ENCODE peak calls at places on chromosome 12, in five cellular contexts. H is fibroblast of lung; M is hepatocyte; R is CD4-positive, alpha-beta memory T cell; W is mammary epithelial cell. D is an unnamed sample. For H3K4me1, the result is how much of the 10 kb centered on the place peaks cover.

GRCh38 chr12:29051221-29051620 is 97.9 kb upstream of the FAR2 start:
- DNase-seq in M (no peak), H (peak), W (no peak), R (no peak), D (no peak)

GRCh38 chr12:15770021-15770420 is 19.2 kb downstream of the EPS8 start:
- DNase-seq in H (no peak), W (no peak), R (no peak), M (no peak), D (no peak)

GRCh38 chr12:22333751-22334695 is 484 bp downstream of the ST8SIA1 start:
- DNase-seq in R (peak), H (no peak), W (no peak), M (peak), D (no peak)

GRCh38 chr12:2314492-2314891 is 261.7 kb downstream of the CACNA1C start:
- DNase-seq in H (no peak), M (no peak), W (no peak), R (no peak), D (no peak)

GRCh38 chr12:130633771-130634170 is 82.3 kb downstream of the RIMBP2 start:
- DNase-seq in R (no peak), H (no peak), M (peak), W (no peak), D (no peak)

GRCh38 chr12:103268831-103269514 is 226.8 kb downstream of the C12orf42 start:
- DNase-seq in H (no peak), R (peak), W (no peak), M (no peak), D (no peak)

GRCh38 chr12:23099604-23100003 is 474.6 kb downstream of the ETNK1 start:
- DNase-seq in W (no peak), H (no peak), M (no peak), R (no peak), D (no peak)

GRCh38 chr12:113002155-113002554 is 23.8 kb downstream of the OAS2 start:
- DNase-seq in W (no peak), H (no peak), R (no peak), M (peak), D (no peak)

GRCh38 chr12:61531195-61531594 is 729.0 kb upstream of the USP15 start:
- DNase-seq in H (no peak), W (no peak), M (no peak), R (no peak), D (no peak)

GRCh38 chr12:17139926-17140325 is 534.0 kb upstream of the LMO3 start:
- DNase-seq in M (peak), H (no peak), R (no peak), W (no peak), D (no peak)

GRCh38 chr12:1882850-1883470 is 35.5 kb downstream of the CACNA2D4 start:
- DNase-seq in H (no peak), M (no peak), W (no peak), R (no peak), D (no peak)

GRCh38 chr12:5318874-5319273 is 113.0 kb upstream of the NTF3 start:
- DNase-seq in R (no peak), M (peak), H (peak), W (peak), D (no peak)

GRCh38 chr12:13981296-13981962 is at the start of gene GRIN2B:
- DNase-seq in H (no peak), W (no peak), R (no peak), M (peak), D (no peak)

GRCh38 chr12:26319511-26319910 is 124.1 kb downstream of the SSPN start:
- DNase-seq in H (peak), W (peak), M (peak), R (no peak), D (no peak)

GRCh38 chr12:117098361-117099217 is 627 bp downstream of the TESC start:
- DNase-seq in H (no peak), R (peak), W (no peak), M (no peak), D (peak)

GRCh38 chr12:54368709-54369596 is 4.7 kb upstream of the GPR84 start:
- DNase-seq in M (peak), H (peak), W (peak), R (peak), D (peak)

GRCh38 chr12:25100738-25101445 is 94.1 kb downstream of the DNAI7 start:
- DNase-seq in W (no peak), M (no peak), H (no peak), R (no peak), D (no peak)

GRCh38 chr12:15897433-15897832 is 13.7 kb upstream of the DERA start:
- DNase-seq in W (no peak), H (no peak), M (no peak), R (no peak), D (no peak)

GRCh38 chr12:89390802-89391673 is 38.7 kb upstream of the DUSP6 start:
- DNase-seq in H (peak), R (no peak), W (peak), M (peak), D (no peak)

GRCh38 chr12:53984901-53985357 is at the start of gene HOXC10:
- DNase-seq in H (peak), R (no peak), M (peak), W (peak), D (peak)

GRCh38 chr12:104827587-104827986 is 130.5 kb downstream of the SLC41A2 start:
- DNase-seq in W (no peak), H (peak), R (no peak), M (no peak), D (no peak)

GRCh38 chr12:115240251-115240650 is 556.3 kb upstream of the TBX3 start:
- DNase-seq in H (no peak), W (no peak), R (no peak), M (no peak), D (no peak)

GRCh38 chr12:39443704-39444234 is 849 bp upstream of the KIF21A start:
- DNase-seq in H (peak), R (no peak), M (peak), W (peak), D (no peak)

GRCh38 chr12:116861331-116861730 is 19.9 kb downstream of the HRK start:
- DNase-seq in W (no peak), M (peak), R (peak), H (peak), D (peak)

GRCh38 chr12:66035289-66035961 is 95.1 kb downstream of the LLPH start:
- DNase-seq in M (peak), W (peak), R (no peak), H (peak), D (peak)

GRCh38 chr12:13000935-13001724 is 1.1 kb upstream of the HEBP1 start:
- DNase-seq in H (peak), W (peak), M (peak), R (peak), D (peak)

GRCh38 chr12:57001448-57001906 is 4.9 kb downstream of the ZBTB39 start:
- DNase-seq in R (peak), M (peak), W (peak), H (peak), D (peak)

GRCh38 chr12:119202544-119202943 is 23.8 kb downstream of the HSPB8 start:
- DNase-seq in W (no peak), R (no peak), H (no peak), M (no peak), D (no peak)

GRCh38 chr12:25155031-25155576 is 39.9 kb downstream of the DNAI7 start:
- DNase-seq in W (no peak), M (peak), H (peak), R (peak), D (peak)

GRCh38 chr12:67681145-67681778 is 32.7 kb downstream of the DYRK2 start:
- DNase-seq in W (peak), R (no peak), H (peak), M (peak), D (no peak)

GRCh38 chr12:19575307-19576243 is 136.3 kb downstream of the AEBP2 start:
- DNase-seq in W (peak), R (no peak), H (peak), M (peak), D (no peak)

GRCh38 chr12:51863921-51864700 is 15.6 kb upstream of the FIGNL2 start:
- DNase-seq in H (no peak), W (no peak), R (no peak), M (peak), D (no peak)

GRCh38 chr12:107229827-107230226 is 136.5 kb upstream of the CRY1 start:
- DNase-seq in H (no peak), W (no peak), M (no peak), R (no peak), D (no peak)

DNA sequence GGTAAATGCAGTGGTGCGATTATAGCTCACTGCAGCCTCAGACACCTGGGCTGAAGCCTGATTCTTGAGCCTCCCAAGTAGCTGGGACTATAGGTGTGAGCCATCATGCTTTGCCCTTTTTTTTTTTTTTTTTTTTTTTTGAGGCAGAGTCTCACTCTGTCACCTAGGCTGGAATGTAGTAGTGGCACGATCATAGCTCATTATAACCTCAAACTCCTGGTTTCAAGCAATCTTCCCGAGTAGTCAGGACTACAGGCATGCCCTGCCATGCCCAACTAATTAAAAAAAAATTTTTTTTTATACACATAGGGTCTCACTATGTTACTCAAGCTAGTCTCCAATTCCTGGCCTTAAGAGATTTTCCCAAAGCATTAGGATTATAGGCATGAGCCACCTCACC is 6.9 kb downstream of the ATP2A2 start:
- DNase-seq in R (no peak), M (no peak), W (peak), H (no peak), D (no peak)
- H3K27ac ChIP-seq in R (no peak), M (no peak), W (peak), H (no peak), D (no peak)

GRCh38 chr12:124919646-124920352 is 5.3 kb upstream of the UBC start:
- DNase-seq in W (peak), M (no peak), H (peak), R (peak), D (peak)

GRCh38 chr12:124916370-124917134 is 2.1 kb upstream of the UBC start:
- DNase-seq in R (no peak), H (peak), W (peak), M (peak), D (peak)

GRCh38 chr12:124920353-124920935 is 6.0 kb upstream of the UBC start:
- DNase-seq in H (no peak), M (no peak), W (no peak), R (no peak), D (peak)

GRCh38 chr12:124917135-124917840 is 2.8 kb upstream of the UBC start:
- DNase-seq in H (peak), R (peak), W (peak), M (peak), D (peak)

DNA sequence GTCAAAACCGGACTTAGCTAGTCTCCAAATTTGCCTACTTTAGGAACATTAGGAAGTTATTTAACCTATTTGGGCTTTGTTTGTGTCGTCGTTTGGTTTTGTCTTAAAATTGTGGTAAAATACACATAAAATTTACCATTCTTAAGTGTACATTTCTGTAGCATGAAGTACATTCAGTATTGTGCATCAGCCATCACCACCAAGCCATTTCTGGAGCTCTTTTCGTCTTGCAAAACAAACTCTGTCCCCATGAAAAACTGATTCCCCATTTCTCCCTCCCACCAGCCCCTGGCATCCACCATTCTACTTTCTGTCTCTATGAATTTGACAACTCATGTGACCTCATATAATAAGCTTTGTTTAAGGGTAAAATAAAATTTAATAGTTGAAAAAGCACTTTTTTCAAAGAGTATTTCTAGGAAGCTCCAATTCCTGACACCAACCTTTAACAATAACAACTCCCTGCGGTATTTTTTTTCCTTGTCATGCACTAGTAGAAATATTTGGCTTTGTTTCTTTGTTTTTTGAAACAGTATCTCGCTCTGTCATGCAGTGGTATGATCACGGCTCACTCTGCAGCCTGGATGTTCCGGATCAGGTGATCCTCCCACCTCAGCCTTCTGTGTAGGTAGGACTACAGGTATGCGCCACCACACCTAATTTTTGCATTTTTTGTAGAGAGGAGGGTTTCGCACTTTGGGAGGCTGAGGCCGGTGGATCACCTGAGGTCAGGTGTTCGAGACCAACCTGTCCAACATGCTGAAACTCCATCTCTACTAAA is 3.6 kb upstream of the UBC start:
- DNase-seq in H (no peak), M (peak), R (no peak), W (peak), D (no peak)
- H3K4me1 ChIP-seq in H (under half), M (under half), R (half or more), W (under half), D (half or more)

GRCh38 chr12:99915251-99916082 is 69.3 kb downstream of the ANKS1B start:
- DNase-seq in M (no peak), H (no peak), W (no peak), R (no peak), D (no peak)

GRCh38 chr12:99914206-99914605 is 70.5 kb downstream of the ANKS1B start:
- DNase-seq in H (no peak), W (no peak), R (no peak), M (no peak), D (no peak)

GRCh38 chr12:99911076-99911475 is 73.7 kb downstream of the ANKS1B start:
- DNase-seq in R (no peak), W (peak), M (peak), H (peak), D (no peak)

GRCh38 chr12:99910342-99910741 is 74.4 kb downstream of the ANKS1B start:
- DNase-seq in W (no peak), M (no peak), R (no peak), H (no peak), D (no peak)

GRCh38 chr12:99911967-99912366 is 72.8 kb downstream of the ANKS1B start:
- DNase-seq in H (no peak), M (no peak), R (no peak), W (no peak), D (no peak)
- H3K4me3 ChIP-seq in H (no peak), M (no peak), R (no peak), W (no peak), D (no peak)

GRCh38 chr12:27709212-27709931 is 1.3 kb upstream of the MRPS35 start:
- DNase-seq in H (no peak), R (no peak), W (no peak), M (no peak), D (no peak)
- H3K27ac ChIP-seq in H (peak), R (no peak), W (peak), M (peak), D (no peak)

GRCh38 chr12:122893208-122894151 is 2.4 kb downstream of the VPS37B start:
- DNase-seq in W (no peak), R (no peak), M (no peak), H (no peak), D (no peak)

GRCh38 chr12:122894173-122895121 is 1.5 kb downstream of the VPS37B start:
- DNase-seq in H (no peak), W (peak), M (no peak), R (no peak), D (no peak)

GRCh38 chr12:122889658-122890561 is 6.0 kb downstream of the VPS37B start:
- DNase-seq in M (no peak), W (no peak), R (no peak), H (no peak), D (no peak)

GRCh38 chr12:122895290-122895689 is 634 bp downstream of the VPS37B start:
- DNase-seq in M (no peak), W (no peak), R (no peak), H (no peak), D (no peak)

DNA sequence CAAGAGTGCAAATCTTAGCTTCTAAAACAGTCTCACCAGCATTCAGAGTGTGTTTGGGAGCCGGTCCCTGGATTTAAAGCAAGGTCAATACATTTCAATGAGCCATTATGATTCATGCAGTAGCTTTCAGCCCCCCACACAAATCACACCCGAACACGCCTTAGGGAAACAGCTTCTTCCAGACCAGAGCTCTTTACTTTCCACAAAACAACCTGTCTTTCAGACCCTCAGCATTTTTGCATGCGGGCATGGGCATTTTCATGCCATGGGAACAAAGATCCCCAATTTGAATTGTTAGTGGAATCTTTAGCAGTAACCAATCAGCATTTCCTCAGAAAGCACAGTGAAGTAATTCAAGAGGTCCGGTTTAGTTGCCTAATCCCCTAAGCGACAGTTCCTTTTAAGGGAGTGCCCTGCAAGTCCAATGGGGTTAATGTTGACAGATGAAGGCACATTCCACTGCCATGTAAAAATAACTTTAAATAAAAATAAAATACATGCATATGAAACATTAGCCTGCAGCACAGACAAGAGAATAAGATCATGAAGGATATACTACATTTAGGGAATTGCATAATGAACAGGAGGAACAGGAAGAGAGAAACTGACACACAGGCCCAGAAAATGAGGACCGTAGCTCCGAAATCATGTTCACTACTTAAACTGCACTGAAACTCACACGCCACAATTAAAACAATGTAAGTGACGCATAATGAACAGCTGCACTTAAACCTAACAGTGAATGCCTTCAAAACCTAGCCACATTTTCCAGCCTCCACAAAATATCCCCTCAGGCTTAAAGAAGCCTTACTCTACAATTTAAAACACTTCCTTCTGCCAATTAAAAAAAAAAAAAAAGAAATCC is 4.0 kb downstream of the VPS37B start:
- DNase-seq in R (no peak), H (peak), M (no peak), W (peak), D (no peak)
- H3K4me1 ChIP-seq in R (half or more), H (under half), M (half or more), W (half or more), D (under half)

D was measured in OCI-LY7.